ENCODE peak calls at places on chromosome 1, in seven cellular contexts. O, J, R, N, I, C and Y are unnamed samples. For H3K36me3, the result is how much of the 10 kb centered on the place peaks cover.

GRCh38 chr1:24551290-24551859 is 4.5 kb upstream of the NCMAP start:
- DNase-seq in N (no peak), C (no peak), I (peak), R (no peak), J (no peak), O (no peak), Y (no peak)

GRCh38 chr1:67853704-67854103 is 20.4 kb upstream of the GNG12 start:
- DNase-seq in J (peak), C (no peak), N (peak), R (no peak), I (peak), O (peak), Y (peak)

GRCh38 chr1:56094168-56094567 is 485.2 kb downstream of the PLPP3 start:
- DNase-seq in J (no peak), I (no peak), C (no peak), N (no peak), O (no peak), R (no peak), Y (no peak)

GRCh38 chr1:117537291-117537920 is 68.4 kb upstream of the TENT5C start:
- DNase-seq in C (no peak), R (no peak), I (peak), N (no peak), J (no peak), O (no peak), Y (no peak)

GRCh38 chr1:224493269-224493668 is 58.7 kb upstream of the WDR26 start:
- DNase-seq in R (no peak), J (no peak), I (no peak), O (no peak), N (no peak), C (no peak), Y (no peak)

GRCh38 chr1:8167936-8168335 is 141.8 kb upstream of the ERRFI1 start:
- DNase-seq in I (no peak), J (no peak), C (no peak), O (no peak), N (no peak), R (no peak), Y (no peak)

GRCh38 chr1:157113116-157113515 is 13.5 kb upstream of the ETV3L start:
- DNase-seq in C (no peak), R (no peak), O (no peak), J (no peak), N (no peak), I (no peak), Y (no peak)

GRCh38 chr1:223402790-223403142 is 9.6 kb downstream of the CCDC185 start:
- DNase-seq in C (no peak), I (no peak), O (no peak), R (no peak), J (no peak), N (no peak), Y (no peak)

GRCh38 chr1:179190861-179191260 is 38.6 kb downstream of the ABL2 start:
- DNase-seq in R (no peak), I (no peak), N (peak), O (no peak), J (no peak), C (no peak), Y (no peak)

GRCh38 chr1:226872455-226872854 is 2.0 kb downstream of the PSEN2 start:
- DNase-seq in R (no peak), C (no peak), I (no peak), J (no peak), O (peak), N (no peak), Y (no peak)

GRCh38 chr1:112727716-112728115 is 12.6 kb upstream of the PPM1J start:
- DNase-seq in R (no peak), N (no peak), O (peak), C (no peak), J (no peak), I (no peak), Y (no peak)

GRCh38 chr1:1959840-1960479 is 40.9 kb upstream of the TMEM52 start:
- DNase-seq in C (peak), I (peak), N (peak), R (peak), O (peak), J (peak), Y (peak)

GRCh38 chr1:67766117-67766978 is 66.9 kb downstream of the GNG12 start:
- DNase-seq in J (peak), C (no peak), I (no peak), N (no peak), O (peak), R (peak), Y (peak)

GRCh38 chr1:196180847-196181593 is 427.2 kb downstream of the KCNT2 start:
- DNase-seq in I (no peak), C (no peak), N (no peak), J (no peak), O (peak), R (no peak), Y (no peak)

GRCh38 chr1:165174485-165174884 is 182.0 kb downstream of the LMX1A start:
- DNase-seq in N (no peak), I (no peak), J (no peak), R (no peak), C (no peak), O (no peak), Y (no peak)

GRCh38 chr1:207284209-207284892 is 37.1 kb upstream of the CD55 start:
- DNase-seq in C (no peak), J (no peak), O (peak), R (no peak), N (no peak), I (no peak), Y (no peak)

GRCh38 chr1:228748431-228748830 is 13.2 kb downstream of the RHOU start:
- DNase-seq in O (no peak), C (no peak), R (no peak), I (no peak), J (no peak), N (no peak), Y (no peak)

GRCh38 chr1:169528214-169529067 is 42.7 kb upstream of the SLC19A2 start:
- DNase-seq in I (no peak), R (no peak), N (no peak), C (no peak), J (no peak), O (no peak), Y (no peak)

GRCh38 chr1:232142403-232143314 is 487.3 kb downstream of the SIPA1L2 start:
- DNase-seq in O (peak), I (peak), J (peak), C (no peak), R (peak), N (peak), Y (no peak)

GRCh38 chr1:218207194-218207593 is 77.9 kb upstream of the RRP15 start:
- DNase-seq in I (no peak), R (no peak), C (no peak), O (no peak), J (no peak), N (no peak), Y (no peak)

GRCh38 chr1:180754453-180754852 is 122.6 kb downstream of the XPR1 start:
- DNase-seq in R (no peak), O (no peak), N (no peak), C (no peak), J (no peak), I (no peak), Y (no peak)

GRCh38 chr1:39385067-39385988 is 106.1 kb upstream of the BMP8A start:
- DNase-seq in O (peak), R (no peak), I (no peak), J (no peak), N (no peak), C (no peak), Y (no peak)

GRCh38 chr1:186183219-186183618 is 191.8 kb downstream of the TPR start:
- DNase-seq in I (no peak), N (no peak), O (peak), J (peak), C (peak), R (no peak), Y (no peak)

GRCh38 chr1:20380616-20381035 is 90.0 kb downstream of the VWA5B1 start:
- DNase-seq in C (no peak), I (no peak), R (no peak), O (peak), N (no peak), J (no peak), Y (no peak)

GRCh38 chr1:241990040-241990439 is 8.9 kb downstream of the MAP1LC3C start:
- DNase-seq in N (peak), I (peak), O (peak), J (peak), C (peak), R (peak), Y (peak)

GRCh38 chr1:23451452-23451851 is 26.9 kb upstream of the TCEA3 start:
- DNase-seq in R (no peak), C (no peak), J (no peak), I (no peak), O (no peak), N (no peak), Y (no peak)

GRCh38 chr1:17163371-17163770 is 41.6 kb upstream of the PADI1 start:
- DNase-seq in J (no peak), O (no peak), R (no peak), C (no peak), N (no peak), I (no peak), Y (no peak)

GRCh38 chr1:169509354-169509753 is 23.6 kb upstream of the SLC19A2 start:
- DNase-seq in N (no peak), O (no peak), I (no peak), C (no peak), J (no peak), R (no peak), Y (no peak)

GRCh38 chr1:176670853-176671252 is 207.9 kb downstream of the PAPPA2 start:
- DNase-seq in J (no peak), I (no peak), C (no peak), R (no peak), N (no peak), O (no peak), Y (no peak)

GRCh38 chr1:236103646-236104218 is 38.6 kb upstream of the GPR137B start:
- DNase-seq in I (peak), C (no peak), R (peak), O (peak), N (peak), J (peak), Y (peak)

GRCh38 chr1:108154323-108154722 is 45.8 kb downstream of the SLC25A24 start:
- DNase-seq in R (no peak), J (no peak), C (no peak), O (peak), I (no peak), N (no peak), Y (no peak)
- H3K36me3 ChIP-seq in R (under half), J (half or more), C (under half), O (under half), I (under half), N (under half), Y (under half)

DNA sequence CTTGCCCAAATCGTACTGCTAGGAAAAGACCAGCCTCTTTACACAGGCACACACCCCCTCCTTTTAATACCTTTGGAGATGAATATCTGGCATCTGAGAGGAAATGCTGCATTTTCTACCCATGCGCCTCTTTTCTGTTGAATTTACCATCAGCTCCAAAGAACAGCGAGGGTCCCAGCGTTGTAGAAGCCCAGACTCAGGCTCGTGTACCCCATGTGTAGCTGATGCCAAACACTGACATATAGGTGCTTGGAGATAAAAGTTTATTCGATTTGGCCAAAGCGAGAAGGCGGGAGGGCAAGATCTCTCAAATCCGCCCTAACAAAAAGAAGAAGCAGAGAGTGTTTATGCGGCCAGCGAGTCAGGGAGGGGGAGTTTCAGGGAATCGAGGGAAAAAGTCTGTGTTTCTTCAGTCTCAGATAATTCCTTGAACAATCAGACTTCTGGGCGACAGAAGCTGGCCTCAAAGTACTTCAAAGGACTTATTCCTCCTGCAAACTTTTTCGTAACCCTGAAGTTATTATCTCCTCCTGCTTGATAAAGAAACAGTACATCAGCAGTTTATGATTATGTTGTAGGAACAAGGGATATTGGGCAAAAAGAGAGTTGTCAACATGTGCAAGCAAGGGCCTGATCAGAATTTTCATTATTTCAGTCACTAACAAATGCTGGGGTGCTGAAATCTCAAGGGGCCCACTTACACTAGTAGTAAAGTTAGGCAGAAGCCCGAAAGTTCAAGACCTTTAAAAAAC is 642 bp upstream of the CREG1 start:
- DNase-seq in N (no peak), J (no peak), I (no peak), O (no peak), R (no peak), C (no peak), Y (no peak)
- TF ChIP-seq POLR2A in N (no peak), J (no peak), I (no peak), O (no peak), R (no peak), C (no peak), Y (no peak)

DNA sequence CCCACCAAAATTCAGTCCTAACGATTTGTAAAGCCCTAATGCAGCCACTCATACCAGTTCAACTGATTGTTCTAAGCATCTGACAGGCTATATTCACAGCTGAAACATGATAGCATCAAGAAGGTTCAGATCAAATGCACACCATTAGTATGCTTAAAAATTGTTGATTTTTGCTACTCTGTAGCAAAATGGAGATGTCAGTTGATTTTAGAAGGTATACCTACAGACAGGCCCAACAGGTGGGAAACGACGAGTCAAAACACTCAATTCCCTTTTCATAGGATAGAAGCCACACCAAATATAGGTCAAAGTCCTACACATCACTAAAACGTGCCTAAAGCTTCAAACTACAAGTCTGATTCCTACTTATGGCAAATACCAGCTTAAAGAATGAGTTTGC is 6.7 kb downstream of the SFPQ start:
- DNase-seq in C (no peak), O (no peak), I (no peak), R (no peak), N (no peak), J (no peak), Y (no peak)
- H3K36me3 ChIP-seq in C (half or more), O (half or more), I (under half), R (under half), N (half or more), J (half or more), Y (under half)

DNA sequence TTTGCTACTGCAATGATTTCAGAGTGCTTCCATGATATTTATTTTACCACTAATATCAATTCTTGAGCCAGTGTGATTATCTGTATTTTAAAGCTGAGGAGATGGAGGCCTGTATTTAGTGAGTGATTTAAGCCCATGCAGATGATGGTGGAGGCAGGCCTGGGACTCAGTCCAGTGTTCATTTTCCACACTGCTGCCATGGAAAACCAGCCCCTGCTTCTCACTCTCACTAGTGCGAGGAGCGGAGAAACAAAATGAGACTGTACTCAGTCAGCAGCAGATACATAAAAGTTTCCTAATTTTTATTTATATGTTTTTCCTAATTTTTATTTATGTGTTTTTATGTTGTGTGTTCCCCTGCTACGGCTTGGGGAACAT is 32.8 kb downstream of the LRRC8B start:
- DNase-seq in O (no peak), N (no peak), R (no peak), C (no peak), I (no peak), J (no peak), Y (no peak)
- TF ChIP-seq POLR2A in O (no peak), N (no peak), R (no peak), C (no peak), I (no peak), J (no peak), Y (no peak)

DNA sequence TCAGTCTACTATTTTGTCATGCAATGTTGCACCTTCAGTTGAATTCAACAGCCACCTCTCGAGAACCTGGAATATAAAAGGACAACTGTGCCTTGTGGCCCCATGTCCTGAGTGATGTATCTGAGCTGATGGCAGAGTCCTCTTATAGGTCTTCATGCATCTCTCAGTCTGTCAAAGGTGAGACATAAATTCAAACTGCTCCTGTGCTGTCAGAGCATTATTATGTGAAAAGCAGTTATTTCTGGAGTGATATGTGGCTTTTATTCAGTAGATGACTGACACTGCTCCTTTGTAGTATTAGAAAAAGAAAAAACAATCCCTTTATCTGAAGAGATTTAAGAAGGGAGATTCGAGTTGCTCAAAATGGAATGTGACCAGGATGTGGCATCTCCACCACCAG is 8.4 kb downstream of the S100A10 start:
- DNase-seq in N (no peak), R (no peak), I (no peak), C (no peak), O (no peak), J (no peak), Y (no peak)
- H3K36me3 ChIP-seq in N (under half), R (under half), I (under half), C (under half), O (under half), J (under half), Y (under half)

DNA sequence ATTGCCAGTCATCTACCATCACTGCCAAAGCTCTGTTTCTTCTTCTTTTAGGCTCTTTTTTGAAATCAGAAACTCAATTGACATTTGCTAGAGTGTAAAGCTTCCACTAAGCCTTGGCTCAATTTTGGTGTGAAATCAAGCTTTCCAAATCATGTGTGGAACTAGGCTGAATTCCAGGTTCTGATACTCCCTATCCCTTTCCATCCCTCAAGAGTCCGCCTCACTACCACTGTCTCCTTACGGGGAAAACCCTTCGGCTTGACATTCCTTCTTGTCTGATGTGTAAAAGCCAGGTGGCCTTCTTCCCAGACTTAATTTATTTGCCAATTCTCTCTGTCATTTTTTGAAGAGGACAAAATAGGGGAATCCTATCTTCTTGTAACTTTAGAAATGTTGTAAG is 47.2 kb upstream of the PRMT6 start:
- DNase-seq in I (no peak), N (no peak), J (peak), C (no peak), R (no peak), O (no peak), Y (no peak)
- TF ChIP-seq POLR2A in I (no peak), N (no peak), J (no peak), C (no peak), R (no peak), O (no peak), Y (no peak)

GRCh38 chr1:22089134-22089571 is 36.6 kb downstream of the CDC42 start:
- DNase-seq in N (no peak), R (no peak), J (no peak), I (no peak), O (no peak), C (no peak), Y (no peak)
- H3K36me3 ChIP-seq in N (under half), R (under half), J (under half), I (under half), O (under half), C (under half), Y (under half)

DNA sequence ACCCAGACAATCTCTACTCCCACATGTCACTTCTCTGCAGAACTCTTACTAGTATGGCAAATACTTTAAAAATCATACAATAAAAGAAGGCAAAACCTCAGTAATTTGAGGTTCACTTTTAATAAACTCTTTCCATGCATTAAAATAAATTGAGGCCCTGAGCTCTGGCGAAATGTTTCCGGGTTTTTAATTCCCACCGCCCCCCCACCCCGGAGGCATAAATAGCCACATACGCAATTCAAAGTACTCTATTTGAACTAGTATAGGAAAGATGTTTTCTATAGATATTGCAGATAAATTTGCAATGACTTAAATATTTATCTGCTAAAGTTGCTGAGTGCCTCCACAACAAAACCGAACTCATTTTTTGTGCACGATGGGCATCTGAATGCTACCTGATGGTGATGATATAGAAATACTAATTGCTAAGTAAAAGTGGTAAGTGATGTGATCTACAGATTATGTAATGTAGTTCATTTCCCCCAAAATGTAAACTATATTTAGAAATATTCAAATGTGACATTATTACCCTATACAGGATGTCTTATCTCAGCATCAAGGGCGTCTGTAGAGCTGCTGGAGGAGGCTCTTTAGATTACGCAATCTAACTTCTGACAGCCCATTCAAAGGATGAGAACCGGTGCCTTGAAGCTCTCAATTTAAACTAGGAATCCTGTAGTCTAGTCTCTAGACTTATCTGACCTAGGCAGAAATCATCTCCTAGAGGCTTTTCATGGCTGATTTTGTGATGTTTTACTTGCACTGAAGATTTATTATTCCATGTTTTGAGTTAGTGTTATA is 8.6 kb downstream of the IRF2BP2 start:
- DNase-seq in N (no peak), R (peak), J (no peak), I (peak), O (peak), C (no peak), Y (no peak)
- TF ChIP-seq POLR2A in N (no peak), R (no peak), J (no peak), I (peak), O (peak), C (peak), Y (no peak)